ENCODE peak calls at places on chromosome 12, in six cellular contexts. One of them, this sample, is unnamed.

GRCh38 chr12:3140284-3140683 is 63.1 kb downstream of the TSPAN9 start:
- DNase-seq in cardiac fibroblast: no peak
- DNase-seq in left ventricle myocardium inferior: peak
- DNase-seq in cardiac muscle cell: no peak
- DNase-seq in GM12864: no peak
- DNase-seq in fibroblast of lung: no peak
- DNase-seq in this sample: no peak

GRCh38 chr12:19572920-19573558 is 133.7 kb downstream of the AEBP2 start:
- DNase-seq in cardiac fibroblast: peak
- DNase-seq in left ventricle myocardium inferior: no peak
- DNase-seq in cardiac muscle cell: peak
- DNase-seq in GM12864: no peak
- DNase-seq in fibroblast of lung: peak
- DNase-seq in this sample: peak

GRCh38 chr12:131947482-131948027 is 2.2 kb upstream of the EP400 start:
- DNase-seq in cardiac fibroblast: no peak
- DNase-seq in left ventricle myocardium inferior: no peak
- DNase-seq in cardiac muscle cell: no peak
- DNase-seq in GM12864: no peak
- DNase-seq in fibroblast of lung: no peak
- DNase-seq in this sample: no peak

GRCh38 chr12:116539905-116540482 is 19.2 kb upstream of the MAP1LC3B2 start:
- DNase-seq in cardiac fibroblast: peak
- DNase-seq in left ventricle myocardium inferior: peak
- DNase-seq in cardiac muscle cell: peak
- DNase-seq in GM12864: no peak
- DNase-seq in fibroblast of lung: peak
- DNase-seq in this sample: peak

GRCh38 chr12:94290353-94290752 is 142.0 kb downstream of the PLXNC1 start:
- DNase-seq in cardiac fibroblast: no peak
- DNase-seq in left ventricle myocardium inferior: no peak
- DNase-seq in cardiac muscle cell: peak
- DNase-seq in GM12864: no peak
- DNase-seq in fibroblast of lung: peak
- DNase-seq in this sample: no peak

GRCh38 chr12:49615725-49616124 is 7.6 kb upstream of the PRPF40B start:
- DNase-seq in cardiac fibroblast: peak
- DNase-seq in left ventricle myocardium inferior: no peak
- DNase-seq in cardiac muscle cell: no peak
- DNase-seq in GM12864: no peak
- DNase-seq in fibroblast of lung: peak
- DNase-seq in this sample: no peak

GRCh38 chr12:118694128-118694775 is 287.1 kb upstream of the SRRM4 start:
- DNase-seq in cardiac fibroblast: no peak
- DNase-seq in left ventricle myocardium inferior: peak
- DNase-seq in cardiac muscle cell: no peak
- DNase-seq in GM12864: no peak
- DNase-seq in fibroblast of lung: no peak
- DNase-seq in this sample: no peak

GRCh38 chr12:12488823-12489528 is 73.7 kb downstream of the DUSP16 start:
- DNase-seq in cardiac fibroblast: no peak
- DNase-seq in left ventricle myocardium inferior: no peak
- DNase-seq in cardiac muscle cell: no peak
- DNase-seq in GM12864: no peak
- DNase-seq in fibroblast of lung: no peak
- DNase-seq in this sample: no peak

GRCh38 chr12:111033281-111034147 is 113.1 kb upstream of the MYL2 start:
- DNase-seq in cardiac fibroblast: no peak
- DNase-seq in left ventricle myocardium inferior: no peak
- DNase-seq in cardiac muscle cell: peak
- DNase-seq in GM12864: no peak
- DNase-seq in fibroblast of lung: no peak
- DNase-seq in this sample: no peak

GRCh38 chr12:120584343-120585149 is 3.3 kb upstream of the POP5 start:
- DNase-seq in cardiac fibroblast: peak
- DNase-seq in left ventricle myocardium inferior: peak
- DNase-seq in cardiac muscle cell: peak
- DNase-seq in GM12864: no peak
- DNase-seq in fibroblast of lung: no peak
- DNase-seq in this sample: peak

GRCh38 chr12:120580787-120581723 is at the start of gene POP5:
- DNase-seq in cardiac fibroblast: peak
- DNase-seq in left ventricle myocardium inferior: peak
- DNase-seq in cardiac muscle cell: peak
- DNase-seq in GM12864: peak
- DNase-seq in fibroblast of lung: peak
- DNase-seq in this sample: peak

GRCh38 chr12:120579179-120579578 is 2.0 kb downstream of the POP5 start:
- DNase-seq in cardiac fibroblast: no peak
- DNase-seq in left ventricle myocardium inferior: no peak
- DNase-seq in cardiac muscle cell: no peak
- DNase-seq in GM12864: no peak
- DNase-seq in fibroblast of lung: no peak
- DNase-seq in this sample: no peak

GRCh38 chr12:120583478-120584030 is 2.4 kb upstream of the POP5 start:
- DNase-seq in cardiac fibroblast: peak
- DNase-seq in left ventricle myocardium inferior: peak
- DNase-seq in cardiac muscle cell: peak
- DNase-seq in GM12864: peak
- DNase-seq in fibroblast of lung: peak
- DNase-seq in this sample: peak

DNA sequence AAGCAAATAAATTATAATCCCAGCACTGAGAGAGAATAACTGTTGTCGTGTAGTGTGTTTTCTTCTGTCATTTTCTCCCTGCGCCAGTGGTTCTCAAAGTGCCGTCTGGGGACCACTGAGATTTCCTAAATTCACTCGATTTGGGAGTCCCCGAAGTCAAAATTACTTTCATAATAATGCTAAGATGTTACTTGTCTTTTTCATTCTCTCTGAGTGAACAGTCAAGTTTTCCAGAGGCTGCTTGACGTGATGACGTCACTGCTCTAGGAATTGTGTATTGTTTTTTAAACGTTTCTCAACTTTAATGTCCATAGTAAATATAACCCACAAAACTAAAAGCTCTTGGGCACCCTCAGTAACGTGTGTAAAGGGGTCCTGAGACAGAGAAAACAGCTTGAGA is 796 bp upstream of the POP5 start:
- DNase-seq in cardiac fibroblast: peak
- DNase-seq in left ventricle myocardium inferior: no peak
- DNase-seq in cardiac muscle cell: no peak
- DNase-seq in GM12864: no peak
- DNase-seq in fibroblast of lung: no peak
- DNase-seq in this sample: no peak
- H3K4me3 ChIP-seq in cardiac fibroblast: peak
- H3K4me3 ChIP-seq in left ventricle myocardium inferior: peak
- H3K4me3 ChIP-seq in cardiac muscle cell: peak
- H3K4me3 ChIP-seq in GM12864: peak
- H3K4me3 ChIP-seq in fibroblast of lung: peak
- H3K4me3 ChIP-seq in this sample: peak

GRCh38 chr12:52428121-52428520 is 6.0 kb downstream of the KRT75 start:
- DNase-seq in cardiac fibroblast: no peak
- DNase-seq in left ventricle myocardium inferior: no peak
- DNase-seq in cardiac muscle cell: no peak
- DNase-seq in GM12864: no peak
- DNase-seq in fibroblast of lung: no peak
- DNase-seq in this sample: no peak
- TF ChIP-seq CTCF in cardiac fibroblast: no peak
- TF ChIP-seq CTCF in left ventricle myocardium inferior: no peak
- TF ChIP-seq CTCF in cardiac muscle cell: no peak
- TF ChIP-seq CTCF in GM12864: no peak
- TF ChIP-seq CTCF in fibroblast of lung: no peak
- TF ChIP-seq CTCF in this sample: no peak

GRCh38 chr12:62249419-62249818 is 10.8 kb upstream of the USP15 start:
- DNase-seq in cardiac fibroblast: no peak
- DNase-seq in left ventricle myocardium inferior: no peak
- DNase-seq in cardiac muscle cell: no peak
- DNase-seq in GM12864: no peak
- DNase-seq in fibroblast of lung: no peak
- DNase-seq in this sample: no peak

GRCh38 chr12:62250671-62251608 is 9.3 kb upstream of the USP15 start:
- DNase-seq in cardiac fibroblast: peak
- DNase-seq in left ventricle myocardium inferior: no peak
- DNase-seq in cardiac muscle cell: no peak
- DNase-seq in GM12864: no peak
- DNase-seq in fibroblast of lung: peak
- DNase-seq in this sample: peak

GRCh38 chr12:62251609-62251958 is 8.6 kb upstream of the USP15 start:
- DNase-seq in cardiac fibroblast: no peak
- DNase-seq in left ventricle myocardium inferior: no peak
- DNase-seq in cardiac muscle cell: no peak
- DNase-seq in GM12864: no peak
- DNase-seq in fibroblast of lung: no peak
- DNase-seq in this sample: no peak

GRCh38 chr12:62254967-62255366 is 5.2 kb upstream of the USP15 start:
- DNase-seq in cardiac fibroblast: no peak
- DNase-seq in left ventricle myocardium inferior: no peak
- DNase-seq in cardiac muscle cell: no peak
- DNase-seq in GM12864: no peak
- DNase-seq in fibroblast of lung: no peak
- DNase-seq in this sample: no peak

GRCh38 chr12:62252576-62252975 is 7.6 kb upstream of the USP15 start:
- DNase-seq in cardiac fibroblast: no peak
- DNase-seq in left ventricle myocardium inferior: no peak
- DNase-seq in cardiac muscle cell: no peak
- DNase-seq in GM12864: no peak
- DNase-seq in fibroblast of lung: no peak
- DNase-seq in this sample: no peak
- H3K4me3 ChIP-seq in cardiac fibroblast: no peak
- H3K4me3 ChIP-seq in left ventricle myocardium inferior: no peak
- H3K4me3 ChIP-seq in cardiac muscle cell: no peak
- H3K4me3 ChIP-seq in GM12864: no peak
- H3K4me3 ChIP-seq in fibroblast of lung: no peak
- H3K4me3 ChIP-seq in this sample: no peak

DNA sequence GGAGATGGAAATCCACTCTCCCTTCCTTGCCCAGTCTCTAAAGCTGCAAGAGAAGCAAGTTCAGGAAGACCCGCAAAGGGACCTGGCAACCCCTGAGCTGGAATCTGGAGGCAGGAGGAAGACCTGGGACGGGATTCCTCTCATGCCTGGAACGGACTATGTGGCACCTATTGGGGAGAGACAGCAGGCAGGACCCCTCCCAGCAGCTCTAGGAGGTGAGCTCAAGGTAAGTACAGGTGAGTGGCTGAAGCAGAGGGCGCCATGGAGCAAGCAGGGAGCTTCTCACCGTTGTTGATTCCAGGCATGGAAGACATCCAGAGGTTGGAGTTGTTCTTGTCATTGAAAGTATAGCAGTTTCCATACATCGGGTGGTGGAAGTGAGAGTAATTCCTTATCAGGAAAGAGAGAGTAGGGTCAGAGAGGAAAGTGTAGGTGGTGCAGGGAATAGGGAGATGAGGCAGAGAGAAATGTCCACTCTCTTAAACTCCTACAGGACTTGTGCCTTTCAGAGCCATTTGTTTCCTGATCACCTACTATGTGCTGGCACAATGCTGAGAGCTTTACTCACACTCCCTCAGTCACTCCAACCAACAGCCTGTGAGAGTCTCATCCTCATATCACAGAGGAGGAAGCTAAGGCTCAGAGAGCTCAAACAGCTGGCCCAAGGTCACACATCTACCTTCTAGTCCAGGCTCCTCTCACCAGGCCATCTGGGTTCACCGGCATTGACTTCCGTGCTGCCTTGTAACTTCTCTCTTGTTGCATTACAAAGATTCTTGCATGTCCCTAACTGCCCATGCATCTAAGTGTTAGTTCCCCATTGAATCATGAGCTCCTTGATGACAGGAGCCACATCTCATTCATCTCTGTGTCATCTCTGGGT is 13.9 kb upstream of the TNFRSF1A start:
- DNase-seq in cardiac fibroblast: no peak
- DNase-seq in left ventricle myocardium inferior: no peak
- DNase-seq in cardiac muscle cell: no peak
- DNase-seq in GM12864: no peak
- DNase-seq in fibroblast of lung: no peak
- DNase-seq in this sample: no peak
- TF ChIP-seq CTCF in cardiac fibroblast: no peak
- TF ChIP-seq CTCF in left ventricle myocardium inferior: no peak
- TF ChIP-seq CTCF in cardiac muscle cell: no peak
- TF ChIP-seq CTCF in GM12864: no peak
- TF ChIP-seq CTCF in fibroblast of lung: no peak
- TF ChIP-seq CTCF in this sample: no peak

DNA sequence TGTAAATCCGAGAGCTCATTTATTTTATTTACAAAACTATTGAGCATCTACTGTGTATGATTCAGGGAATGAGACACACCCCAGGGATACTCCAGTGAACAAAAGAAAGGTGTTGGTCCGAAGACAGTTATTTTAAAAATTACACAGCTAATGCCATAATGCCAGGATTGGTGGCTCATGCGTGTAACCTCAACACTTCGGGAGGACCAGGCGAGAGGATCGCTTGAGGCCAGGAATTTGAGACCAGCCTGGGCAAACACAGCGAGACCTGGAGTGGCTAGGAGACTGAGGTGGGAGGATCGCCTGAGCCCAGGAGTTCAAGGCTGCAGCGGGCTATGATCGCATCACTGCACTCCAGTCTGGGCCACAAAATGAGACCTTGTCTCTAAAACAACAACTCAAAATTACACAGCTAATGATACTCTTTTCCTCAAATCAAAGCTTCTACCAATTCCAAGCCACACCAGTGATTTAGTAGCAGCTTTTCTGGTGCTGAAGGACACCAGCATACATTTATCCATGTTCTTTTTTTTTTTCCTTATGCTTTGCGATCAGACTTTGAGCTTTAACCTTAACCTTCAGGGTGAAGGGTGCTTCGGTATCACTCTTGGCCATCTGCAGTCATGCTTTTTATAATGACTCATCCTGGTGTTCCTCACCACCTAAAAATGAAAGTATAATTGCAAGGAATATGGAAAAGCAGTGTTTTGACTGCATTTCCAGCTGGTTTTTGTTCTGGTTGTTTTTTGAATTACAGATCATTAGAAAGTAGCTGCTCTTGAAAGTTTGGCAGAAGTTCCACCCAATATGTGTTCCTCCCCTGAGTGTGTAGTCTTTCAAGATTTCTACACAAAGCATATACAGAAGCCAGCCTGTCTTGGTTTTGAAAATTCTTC is 1.1 kb upstream of the SLC41A2 start:
- DNase-seq in cardiac fibroblast: peak
- DNase-seq in left ventricle myocardium inferior: no peak
- DNase-seq in cardiac muscle cell: no peak
- DNase-seq in GM12864: no peak
- DNase-seq in fibroblast of lung: peak
- DNase-seq in this sample: no peak
- H3K4me3 ChIP-seq in cardiac fibroblast: peak
- H3K4me3 ChIP-seq in left ventricle myocardium inferior: peak
- H3K4me3 ChIP-seq in cardiac muscle cell: peak
- H3K4me3 ChIP-seq in GM12864: peak
- H3K4me3 ChIP-seq in fibroblast of lung: peak
- H3K4me3 ChIP-seq in this sample: peak

GRCh38 chr12:59321278-59321677 is 274.6 kb upstream of the SLC16A7 start:
- DNase-seq in cardiac fibroblast: no peak
- DNase-seq in left ventricle myocardium inferior: no peak
- DNase-seq in cardiac muscle cell: no peak
- DNase-seq in GM12864: no peak
- DNase-seq in fibroblast of lung: no peak
- DNase-seq in this sample: no peak
- TF ChIP-seq CTCF in cardiac fibroblast: no peak
- TF ChIP-seq CTCF in left ventricle myocardium inferior: no peak
- TF ChIP-seq CTCF in cardiac muscle cell: no peak
- TF ChIP-seq CTCF in GM12864: no peak
- TF ChIP-seq CTCF in fibroblast of lung: no peak
- TF ChIP-seq CTCF in this sample: no peak